ENCODE peak calls at places on chromosomes 1 and 21, in four cellular contexts. N is esophagus squamous epithelium, V is choroid plexus epithelial cell, L is nephron progenitor cell. C is an unnamed sample.

GRCh38 chr1:24373044-24373443 is 40.5 kb downstream of the STPG1 start:
- DNase-seq in L (no peak), V (no peak), N (no peak), C (no peak)

GRCh38 chr1:85274969-85275453 is 1.4 kb downstream of the BCL10 start:
- DNase-seq in L (no peak), V (peak; percentile 78), N (no peak), C (no peak)

GRCh38 chr1:196608401-196609113 is at the start of gene KCNT2:
- DNase-seq in N (no peak), V (peak; percentile 86), L (peak; percentile 92), C (peak; percentile 89)

GRCh38 chr1:209012443-209013196 is 570.9 kb upstream of the CAMK1G start:
- DNase-seq in N (no peak), V (no peak), L (no peak), C (no peak)

GRCh38 chr1:238589843-238590435 is 699.2 kb upstream of the ZP4 start:
- DNase-seq in L (no peak), N (no peak), V (peak; percentile 43), C (no peak)

GRCh38 chr1:29258189-29258973 is 22.1 kb downstream of the PTPRU start:
- DNase-seq in V (peak; percentile 45), N (no peak), L (no peak), C (no peak)

GRCh38 chr1:51341876-51342496 is 11.6 kb upstream of the TTC39A start:
- DNase-seq in N (no peak), L (no peak), V (no peak), C (peak; percentile 44)

GRCh38 chr1:180167721-180168467 is 13.2 kb downstream of the QSOX1 start:
- DNase-seq in L (no peak), V (peak; percentile 14), N (no peak), C (no peak)

GRCh38 chr1:178275083-178275482 is 181.2 kb downstream of the RASAL2 start:
- DNase-seq in L (no peak), N (no peak), V (peak; percentile 48), C (no peak)

GRCh38 chr21:28885853-28886177 is 106.9 kb downstream of the LTN1 start:
- DNase-seq in V (no peak), N (no peak), L (no peak), C (no peak)

GRCh38 chr1:55478742-55479141 is 263.6 kb upstream of the USP24 start:
- DNase-seq in N (no peak), L (no peak), V (peak; percentile 64), C (no peak)

GRCh38 chr1:117783586-117784396 is 145.6 kb downstream of the GDAP2 start:
- DNase-seq in V (no peak), L (no peak), N (no peak), C (no peak)

GRCh38 chr1:205444300-205444930 is 11.4 kb downstream of the BLACAT1 start:
- DNase-seq in N (no peak), L (no peak), V (no peak), C (no peak)

GRCh38 chr1:235304549-235305451 is 23.2 kb downstream of the ARID4B start:
- DNase-seq in V (peak; percentile 40), N (no peak), L (no peak), C (no peak)

GRCh38 chr1:177119311-177119710 is 45.2 kb downstream of the ASTN1 start:
- DNase-seq in N (no peak), L (no peak), V (no peak), C (no peak)

GRCh38 chr1:54499097-54500029 is 48.7 kb upstream of the ACOT11 start:
- DNase-seq in V (peak; percentile 68), L (peak; percentile 74), N (no peak), C (no peak)

GRCh38 chr1:94865369-94865768 is 45.2 kb downstream of the SLC44A3 start:
- DNase-seq in L (no peak), V (peak; percentile 57), N (no peak), C (no peak)

GRCh38 chr1:223706077-223706988 is 6.0 kb upstream of the CAPN2 start:
- DNase-seq in L (no peak), N (no peak), V (peak; percentile 96), C (peak; percentile 92)

GRCh38 chr1:95982706-95983105 is 738.9 kb upstream of the PTBP2 start:
- DNase-seq in L (no peak), V (no peak), N (no peak), C (no peak)

GRCh38 chr1:183215936-183216335 is 29.9 kb downstream of the LAMC2 start:
- DNase-seq in V (no peak), N (no peak), L (no peak), C (no peak)

GRCh38 chr1:30900931-30901560 is 7.5 kb downstream of the SDC3 start:
- DNase-seq in V (peak; percentile 25), L (no peak), N (no peak), C (no peak)

GRCh38 chr1:3908886-3909517 is 8.9 kb upstream of the C1orf174 start:
- DNase-seq in N (no peak), V (no peak), L (no peak), C (no peak)

GRCh38 chr1:97433520-97434175 is 487.2 kb downstream of the DPYD start:
- DNase-seq in V (peak; percentile 89), L (no peak), N (no peak), C (no peak)

GRCh38 chr1:112704511-112704907 is 2.4 kb downstream of the RHOC start:
- DNase-seq in N (no peak), L (no peak), V (no peak), C (no peak)

GRCh38 chr1:179876289-179876715 is 1.3 kb downstream of the TOR1AIP2 start:
- DNase-seq in V (peak; percentile 67), N (no peak), L (no peak), C (no peak)

GRCh38 chr1:1181938-1182410 is 8.3 kb downstream of the TTLL10 start:
- DNase-seq in V (no peak), N (no peak), L (peak; percentile 11), C (no peak)

GRCh38 chr1:5992034-5992813 is at the start of gene NPHP4:
- DNase-seq in L (peak; percentile 100), V (peak; percentile 100), N (peak; percentile 96), C (peak; percentile 100)
- TF ChIP-seq CTCF in L (no peak), V (no peak), N (no peak), C (no peak)

GRCh38 chr1:156126043-156126700 is 11.7 kb downstream of the LMNA start:
- DNase-seq in N (peak; percentile 42), V (peak; percentile 92), L (peak; percentile 55), C (peak; percentile 98)
- TF ChIP-seq CTCF in N (peak; percentile 15), V (peak; percentile 60), L (peak; percentile 41), C (peak; percentile 71)

GRCh38 chr1:161098161-161099068 is at the start of gene KLHDC9:
- DNase-seq in L (peak; percentile 88), N (no peak), V (peak; percentile 81), C (peak; percentile 88)
- TF ChIP-seq CTCF in L (peak; percentile 2), N (no peak), V (peak; percentile 21), C (no peak)

GRCh38 chr1:201311356-201312011 is 28.2 kb downstream of the PKP1 start:
- DNase-seq in V (no peak), N (no peak), L (no peak), C (no peak)

GRCh38 chr1:201310251-201310985 is 27.1 kb downstream of the PKP1 start:
- DNase-seq in V (no peak), N (no peak), L (no peak), C (no peak)

GRCh38 chr1:201307760-201308499 is 24.6 kb downstream of the PKP1 start:
- DNase-seq in L (no peak), N (no peak), V (no peak), C (no peak)

GRCh38 chr1:201310986-201311355 is 27.7 kb downstream of the PKP1 start:
- DNase-seq in L (no peak), N (no peak), V (no peak), C (no peak)

GRCh38 chr1:201309420-201309819 is 26.1 kb downstream of the PKP1 start:
- DNase-seq in N (no peak), L (peak; percentile 70), V (peak; percentile 14), C (no peak)
- TF ChIP-seq CTCF in N (no peak), L (peak; percentile 22), V (no peak), C (peak; percentile 19)

GRCh38 chr1:240608707-240609106 is 3.2 kb downstream of the GREM2 start:
- DNase-seq in L (no peak), V (no peak), N (no peak), C (no peak)
- TF ChIP-seq CTCF in L (peak; percentile 42), V (peak; percentile 55), N (no peak), C (peak; percentile 50)

GRCh38 chr1:219444469-219444868 is 168.4 kb downstream of the ZC3H11B start:
- DNase-seq in N (no peak), V (no peak), L (no peak), C (no peak)
- TF ChIP-seq CTCF in N (no peak), V (no peak), L (no peak), C (no peak)

DNA sequence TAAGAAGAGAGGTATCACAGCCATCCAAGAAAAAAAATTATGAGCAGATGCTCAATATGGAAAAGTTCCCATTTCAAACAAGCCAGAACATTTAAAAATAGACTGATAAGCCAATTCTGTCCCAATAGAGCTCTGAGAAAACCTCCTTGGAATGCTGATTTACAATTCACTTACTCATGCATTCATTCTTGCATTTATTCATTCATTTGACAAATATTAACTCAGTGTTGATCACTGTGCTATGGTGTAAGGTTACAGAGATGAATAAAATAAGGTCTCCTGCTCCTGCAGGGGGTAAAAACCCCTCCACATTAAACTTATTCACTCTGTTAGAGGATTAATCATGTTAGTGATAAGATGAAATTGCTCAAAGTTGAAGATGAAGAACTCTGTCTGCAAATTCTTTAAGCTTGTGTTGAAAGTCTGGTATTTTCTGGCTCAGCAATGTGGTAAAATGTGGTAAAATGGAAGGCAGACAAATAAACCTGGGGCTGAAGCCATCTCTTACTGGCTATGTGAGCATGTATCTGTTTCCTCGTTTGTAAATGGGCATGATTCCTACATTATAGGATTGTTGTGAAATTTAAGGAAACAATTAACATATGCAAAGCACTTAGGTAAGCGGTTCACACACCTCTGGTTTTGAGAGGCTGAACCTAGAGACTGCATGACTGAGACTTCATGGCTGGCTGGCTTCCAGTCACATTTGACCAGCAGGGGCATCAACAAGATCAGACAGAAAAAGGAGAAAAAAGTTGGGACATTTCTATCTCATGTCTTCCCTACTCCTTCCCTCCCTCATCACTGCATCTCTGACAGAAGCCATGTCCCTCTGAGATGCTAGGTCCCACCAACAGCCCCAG is 45.0 kb upstream of the DAB1 start:
- DNase-seq in V (peak; percentile 68), L (no peak), N (no peak), C (no peak)
- TF ChIP-seq CTCF in V (peak; percentile 23), L (no peak), N (no peak), C (no peak)